ENCODE peak calls at places on chromosomes 13 and 19, in four cellular contexts. X is K562, W is SK-N-SH, G is GM12878. M is an unnamed sample.
A peak's percentile ranks its signal among the peaks of the same experiment; 100 is the strongest.

GRCh38 chr13:113151745-113152707 is 6.4 kb upstream of the PROZ start:
- DNase-seq in X (no peak), W (no peak), G (no peak), M (no peak)

GRCh38 chr13:95201814-95202521 is 99.3 kb downstream of the ABCC4 start:
- DNase-seq in X (peak; percentile 65), W (peak; percentile 14), G (no peak), M (no peak)

GRCh38 chr19:14943601-14944000 is 2.3 kb downstream of the OR7C2 start:
- DNase-seq in X (no peak), W (no peak), G (peak; percentile 1), M (no peak)

GRCh38 chr13:86974251-86974994 is 696.7 kb upstream of the SLITRK5 start:
- DNase-seq in X (no peak), W (no peak), G (no peak), M (no peak)

GRCh38 chr13:110647365-110647737 is 32.0 kb downstream of the NAXD start:
- DNase-seq in X (no peak), W (no peak), G (no peak), M (no peak)

GRCh38 chr13:86559915-86560314 is 760.7 kb upstream of the SLITRK6 start:
- DNase-seq in X (no peak), W (no peak), G (no peak), M (no peak)

GRCh38 chr19:33292595-33293254 is 9.6 kb downstream of the CEBPA start:
- DNase-seq in X (no peak), W (no peak), G (no peak), M (no peak)

GRCh38 chr13:113901642-113902041 is 37.8 kb upstream of the GAS6 start:
- DNase-seq in X (no peak), W (no peak), G (no peak), M (no peak)

GRCh38 chr13:62483774-62484173 is 1068.1 kb upstream of the PCDH20 start:
- DNase-seq in X (no peak), W (no peak), G (no peak), M (no peak)

GRCh38 chr13:79522583-79522982 is 41.6 kb downstream of the NDFIP2 start:
- DNase-seq in X (peak; percentile 39), W (no peak), G (peak; percentile 69), M (no peak)
- TF ChIP-seq USF1 in X (no peak), W (no peak), G (no peak), M (no peak)

GRCh38 chr13:18993884-18994660 is 187.6 kb downstream of the TUBA3C start:
- DNase-seq in X (no peak), W (no peak), G (no peak), M (no peak)

GRCh38 chr13:18996221-18996620 is 185.4 kb downstream of the TUBA3C start:
- DNase-seq in X (no peak), W (no peak), G (no peak), M (no peak)

GRCh38 chr13:18995259-18995873 is 186.3 kb downstream of the TUBA3C start:
- DNase-seq in X (no peak), W (no peak), G (no peak), M (no peak)

GRCh38 chr13:18991054-18991453 is 190.6 kb downstream of the TUBA3C start:
- DNase-seq in X (no peak), W (no peak), G (no peak), M (no peak)

GRCh38 chr13:18992791-18993190 is 188.8 kb downstream of the TUBA3C start:
- DNase-seq in X (no peak), W (no peak), G (no peak), M (no peak)
- TF ChIP-seq USF1 in X (no peak), W (no peak), G (no peak), M (no peak)

GRCh38 chr13:24273926-24274325 is 35.5 kb upstream of the C1QTNF9 start:
- DNase-seq in X (no peak), W (no peak), G (no peak), M (no peak)
- TF ChIP-seq USF1 in X (no peak), W (no peak), G (no peak), M (no peak)

DNA sequence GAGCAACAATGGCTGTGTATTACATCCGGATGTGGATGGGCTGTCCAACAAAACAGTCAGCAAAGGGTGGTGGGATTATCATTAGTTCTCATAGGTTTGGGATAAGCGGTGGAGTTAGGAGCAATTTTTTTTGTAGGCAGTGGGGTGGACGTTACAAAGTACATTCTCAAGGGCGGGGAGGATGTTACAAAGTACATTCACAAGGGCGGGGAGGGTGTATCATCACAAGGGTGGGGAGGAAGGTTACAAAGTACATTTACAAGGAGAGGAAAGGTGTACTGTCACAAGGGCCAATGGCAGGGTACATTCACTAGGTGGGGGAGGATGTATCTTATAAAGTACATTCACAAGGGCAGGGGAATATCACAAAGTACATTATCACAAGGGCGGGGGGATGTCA is 20.8 kb upstream of the ZNF561 start:
- DNase-seq in X (peak; percentile 17), W (no peak), G (no peak), M (no peak)
- TF ChIP-seq USF1 in X (no peak), W (no peak), G (no peak), M (no peak)

M was measured in WTC11.